ENCODE peak calls at places on chromosomes 13 and 19, in ten cellular contexts. U is bronchial epithelial cell; K is RWPE1; C is left ventricle myocardium inferior; S is fibroblast of lung; B is Daoy; T is activated T-helper 9 cell treated with anti-CD3 and anti-CD28 coated beads, Interleukin-2, amount 50 U/mL, for 16 hours; V is fibroblast of mammary gland; W is ascending aorta; Z is CD8-positive, alpha-beta memory T cell. E is an unnamed sample.
A peak's percentile ranks its signal among the peaks of the same experiment; 100 is the strongest.

GRCh38 chr19:16198363-16198636 is 589 bp downstream of the AP1M1 start:
- DNase-seq in U (no peak), W (no peak), S (no peak), K (peak; percentile 12), C (no peak), T (no peak), V (no peak), B (no peak), Z (no peak), E (no peak)

GRCh38 chr13:20822406-20822805 is 48.6 kb upstream of the EEF1AKMT1 start:
- DNase-seq in T (no peak), V (no peak), U (no peak), K (no peak), B (no peak), W (no peak), C (no peak), S (no peak), Z (no peak), E (no peak)

GRCh38 chr19:1181606-1182005 is 7.5 kb upstream of the SBNO2 start:
- DNase-seq in K (no peak), S (no peak), U (peak; percentile 73), V (no peak), C (no peak), Z (no peak), B (no peak), W (no peak), T (no peak), E (no peak)

GRCh38 chr13:73776137-73776785 is 357.9 kb downstream of the KLF12 start:
- DNase-seq in W (no peak), C (no peak), K (no peak), S (no peak), B (no peak), Z (no peak), T (no peak), U (no peak), V (peak; percentile 17), E (no peak)

GRCh38 chr19:5561559-5561958 is 6.2 kb downstream of the TINCR start:
- DNase-seq in V (no peak), W (no peak), C (no peak), K (no peak), S (no peak), U (no peak), Z (no peak), B (no peak), T (no peak), E (no peak)

GRCh38 chr19:1069009-1069779 is 2.2 kb downstream of the ARHGAP45 start:
- DNase-seq in K (no peak), T (no peak), B (no peak), W (peak; percentile 55), V (no peak), C (peak; percentile 71), S (no peak), U (no peak), Z (peak; percentile 77), E (no peak)

GRCh38 chr13:95059306-95059705 is 241.9 kb downstream of the ABCC4 start:
- DNase-seq in K (no peak), W (no peak), C (no peak), U (no peak), S (no peak), B (no peak), V (no peak), T (no peak), Z (no peak), E (no peak)

GRCh38 chr19:11091343-11092153 is 2.3 kb downstream of the LDLR start:
- DNase-seq in C (no peak), Z (peak; percentile 66), U (peak; percentile 97), V (peak; percentile 86), S (peak; percentile 99), T (peak; percentile 48), K (peak; percentile 79), W (peak; percentile 60), B (peak; percentile 98), E (no peak)

GRCh38 chr19:42178791-42179500 is 38.5 kb downstream of the DEDD2 start:
- DNase-seq in C (no peak), Z (no peak), T (no peak), W (no peak), B (no peak), S (no peak), K (no peak), U (no peak), V (no peak), E (peak; percentile 24)

GRCh38 chr19:1418951-1419735 is 11.8 kb downstream of the DAZAP1 start:
- DNase-seq in Z (no peak), T (no peak), B (no peak), S (no peak), W (no peak), V (no peak), K (no peak), U (no peak), C (no peak), E (no peak)

GRCh38 chr19:17089238-17089637 is 13.7 kb downstream of the MYO9B start:
- DNase-seq in S (peak; percentile 84), U (no peak), V (no peak), Z (no peak), K (no peak), W (no peak), C (no peak), T (no peak), B (peak; percentile 63), E (no peak)

GRCh38 chr13:51861728-51862300 is at the start of gene CCDC70:
- DNase-seq in S (peak; percentile 71), V (peak; percentile 65), T (no peak), W (no peak), U (peak; percentile 79), C (no peak), Z (no peak), B (peak; percentile 55), K (peak; percentile 41), E (no peak)

GRCh38 chr19:17488593-17489391 is 18.5 kb downstream of the SLC27A1 start:
- DNase-seq in C (peak; percentile 59), Z (peak; percentile 65), V (no peak), B (peak; percentile 66), S (no peak), T (peak; percentile 69), U (peak; percentile 76), K (peak; percentile 55), W (no peak), E (peak; percentile 59)

GRCh38 chr19:40147693-40148347 is 43.4 kb upstream of the MAP3K10 start:
- DNase-seq in T (no peak), S (peak; percentile 75), U (peak; percentile 73), V (peak; percentile 80), K (peak; percentile 63), B (peak; percentile 78), Z (no peak), W (no peak), C (no peak), E (no peak)

GRCh38 chr19:5313307-5313706 is 27.3 kb downstream of the PTPRS start:
- DNase-seq in B (no peak), V (no peak), C (no peak), Z (no peak), S (no peak), U (no peak), W (no peak), K (no peak), T (no peak), E (no peak)

GRCh38 chr13:107205318-107206112 is 637.6 kb upstream of the ARGLU1 start:
- DNase-seq in V (peak; percentile 43), K (peak; percentile 38), T (peak; percentile 26), B (peak; percentile 56), W (no peak), S (peak; percentile 45), U (peak; percentile 19), C (peak; percentile 50), Z (peak; percentile 23), E (peak; percentile 69)

GRCh38 chr13:113053376-113053775 is 52.2 kb upstream of the F7 start:
- DNase-seq in K (no peak), B (no peak), W (no peak), C (no peak), U (no peak), S (no peak), Z (no peak), V (no peak), T (no peak), E (no peak)

GRCh38 chr19:50797429-50798115 is 7.4 kb downstream of the ACP4 start:
- DNase-seq in Z (no peak), T (no peak), K (no peak), U (no peak), B (no peak), S (no peak), V (no peak), C (no peak), W (no peak), E (no peak)

GRCh38 chr13:66896933-66897332 is 333.2 kb downstream of the PCDH9 start:
- DNase-seq in B (no peak), V (no peak), Z (no peak), W (no peak), C (no peak), S (no peak), T (no peak), U (no peak), K (no peak), E (no peak)

GRCh38 chr13:104014803-104015645 is 948.8 kb upstream of the SLC10A2 start:
- DNase-seq in K (no peak), B (no peak), S (peak; percentile 91), V (peak; percentile 18), U (peak; percentile 22), T (no peak), W (no peak), Z (no peak), C (no peak), E (peak; percentile 22)

GRCh38 chr19:12788682-12789097 is 2.6 kb upstream of the JUNB start:
- DNase-seq in S (no peak), Z (peak; percentile 47), B (peak; percentile 87), C (peak; percentile 87), W (peak; percentile 57), U (peak; percentile 67), V (peak; percentile 74), T (peak; percentile 51), K (peak; percentile 62), E (peak; percentile 94)

GRCh38 chr19:57946316-57946715 is 1.2 kb downstream of the ZNF256 start:
- DNase-seq in K (no peak), Z (no peak), C (no peak), U (no peak), T (no peak), S (no peak), B (no peak), W (no peak), V (no peak), E (no peak)

GRCh38 chr13:45807520-45808099 is 43.9 kb downstream of the SIAH3 start:
- DNase-seq in U (peak; percentile 78), Z (no peak), K (peak; percentile 73), B (peak; percentile 51), T (no peak), C (no peak), W (no peak), V (peak; percentile 60), S (peak; percentile 42), E (peak; percentile 66)

GRCh38 chr13:33610471-33611015 is 207.4 kb upstream of the RFC3 start:
- DNase-seq in U (no peak), V (no peak), C (peak; percentile 78), K (no peak), Z (peak; percentile 30), B (peak; percentile 86), T (peak; percentile 61), S (peak; percentile 56), W (peak; percentile 14), E (peak; percentile 98)

GRCh38 chr19:50975766-50976165 is 6.4 kb upstream of the KLK6 start:
- DNase-seq in W (no peak), C (no peak), T (no peak), S (no peak), K (peak; percentile 85), Z (no peak), U (peak; percentile 53), B (peak; percentile 63), V (no peak), E (no peak)

GRCh38 chr13:28353679-28354078 is 141.2 kb downstream of the FLT1 start:
- DNase-seq in U (no peak), C (no peak), S (no peak), T (no peak), K (no peak), V (no peak), W (no peak), B (no peak), Z (no peak), E (no peak)

GRCh38 chr13:112744306-112745021 is 54.6 kb downstream of the ATP11A start:
- DNase-seq in B (peak; percentile 16), T (no peak), U (no peak), V (peak; percentile 57), C (no peak), Z (no peak), S (peak; percentile 71), W (no peak), K (no peak), E (no peak)

GRCh38 chr19:11496391-11497163 is 9.1 kb downstream of the ZNF653 start:
- DNase-seq in W (peak; percentile 17), B (peak; percentile 93), V (peak; percentile 89), C (peak; percentile 64), S (peak; percentile 73), K (peak; percentile 65), T (peak; percentile 52), Z (peak; percentile 44), U (peak; percentile 71), E (peak; percentile 52)